ENCODE peak calls at places on chromosomes 3 and 15, in five cellular contexts. A is fibroblast of lung, G is tibial nerve, H is NCI-H1930, D is mucosa of descending colon. R is an unnamed sample.
A peak's percentile ranks its signal among the peaks of the same experiment; 100 is the strongest.

GRCh38 chr3:30455840-30456239 is 150.6 kb upstream of the TGFBR2 start:
- DNase-seq in A (peak; percentile 90), G (peak; percentile 80), H (no peak), D (no peak), R (no peak)

GRCh38 chr15:82960766-82961165 is 8.2 kb upstream of the HOMER2 start:
- DNase-seq in A (no peak), G (no peak), H (no peak), D (no peak), R (no peak)

GRCh38 chr15:50009634-50010033 is 109.4 kb downstream of the ATP8B4 start:
- DNase-seq in A (no peak), G (no peak), H (no peak), D (peak; percentile 6), R (no peak)

GRCh38 chr3:168090306-168091085 is 5.2 kb downstream of the GOLIM4 start:
- DNase-seq in A (no peak), G (no peak), H (no peak), D (no peak), R (no peak)

GRCh38 chr3:74489393-74489792 is 125.1 kb downstream of the CNTN3 start:
- DNase-seq in A (no peak), G (no peak), H (no peak), D (no peak), R (no peak)

GRCh38 chr3:84440306-84440705 is 518.5 kb upstream of the CADM2 start:
- DNase-seq in A (no peak), G (no peak), H (no peak), D (no peak), R (no peak)

GRCh38 chr3:34783881-34784280 is 855.4 kb upstream of the ARPP21 start:
- DNase-seq in A (no peak), G (no peak), H (no peak), D (no peak), R (no peak)

GRCh38 chr3:32614956-32615355 is 44.3 kb upstream of the DYNC1LI1 start:
- DNase-seq in A (peak; percentile 86), G (no peak), H (no peak), D (no peak), R (no peak)

GRCh38 chr3:197468167-197468566 is 87.6 kb downstream of the BDH1 start:
- DNase-seq in A (no peak), G (no peak), H (no peak), D (no peak), R (no peak)

GRCh38 chr3:55620361-55621025 is 133.4 kb upstream of the WNT5A start:
- DNase-seq in A (peak; percentile 43), G (no peak), H (no peak), D (peak; percentile 41), R (no peak)

GRCh38 chr15:43799209-43799944 is 643 bp downstream of the SERINC4 start:
- DNase-seq in A (no peak), G (no peak), H (no peak), D (peak; percentile 42), R (peak; percentile 16)

GRCh38 chr3:184368116-184368803 is 6.8 kb downstream of the POLR2H start:
- DNase-seq in A (no peak), G (no peak), H (no peak), D (no peak), R (no peak)

GRCh38 chr15:63122002-63122893 is 587 bp downstream of the LACTB start:
- DNase-seq in A (peak; percentile 62), G (peak; percentile 67), H (peak; percentile 53), D (peak; percentile 80), R (peak; percentile 17)

R was measured in NCI-H1417 treated with DMSO at 0.1 percent for 48 hours.